ENCODE peak calls at places on chromosomes 6 and 20, in eight cellular contexts. One of them, this sample, is unnamed.

GRCh38 chr20:62723351-62723750 is 14.7 kb downstream of the NTSR1 start:
- DNase-seq in transverse colon: peak; percentile 59
- DNase-seq in endothelial cell of umbilical vein: peak; percentile 50
- DNase-seq in fibroblast of lung: peak; percentile 72
- DNase-seq in left ventricle myocardium inferior: peak; percentile 14
- DNase-seq in mammary epithelial cell: no peak
- DNase-seq in hepatocyte: no peak
- DNase-seq in uterus: no peak
- DNase-seq in this sample: no peak

GRCh38 chr20:56722042-56722441 is 92.9 kb downstream of the TFAP2C start:
- DNase-seq in transverse colon: peak; percentile 30
- DNase-seq in endothelial cell of umbilical vein: no peak
- DNase-seq in fibroblast of lung: peak; percentile 10
- DNase-seq in left ventricle myocardium inferior: no peak
- DNase-seq in mammary epithelial cell: no peak
- DNase-seq in hepatocyte: no peak
- DNase-seq in uterus: no peak
- DNase-seq in this sample: no peak

GRCh38 chr6:169689247-169689646 is 12.6 kb downstream of the WDR27 start:
- DNase-seq in transverse colon: no peak
- DNase-seq in endothelial cell of umbilical vein: no peak
- DNase-seq in fibroblast of lung: peak; percentile 95
- DNase-seq in left ventricle myocardium inferior: no peak
- DNase-seq in mammary epithelial cell: peak; percentile 93
- DNase-seq in hepatocyte: no peak
- DNase-seq in uterus: no peak
- DNase-seq in this sample: no peak

GRCh38 chr6:43492673-43493072 is 15.3 kb downstream of the TJAP1 start:
- DNase-seq in transverse colon: no peak
- DNase-seq in endothelial cell of umbilical vein: no peak
- DNase-seq in fibroblast of lung: peak; percentile 62
- DNase-seq in left ventricle myocardium inferior: no peak
- DNase-seq in mammary epithelial cell: no peak
- DNase-seq in hepatocyte: no peak
- DNase-seq in uterus: no peak
- DNase-seq in this sample: no peak

GRCh38 chr20:41163821-41164220 is 26.5 kb downstream of the PLCG1 start:
- DNase-seq in transverse colon: no peak
- DNase-seq in endothelial cell of umbilical vein: no peak
- DNase-seq in fibroblast of lung: no peak
- DNase-seq in left ventricle myocardium inferior: no peak
- DNase-seq in mammary epithelial cell: no peak
- DNase-seq in hepatocyte: no peak
- DNase-seq in uterus: no peak
- DNase-seq in this sample: no peak

GRCh38 chr20:57507477-57507876 is 17.5 kb downstream of the CTCFL start:
- DNase-seq in transverse colon: no peak
- DNase-seq in endothelial cell of umbilical vein: no peak
- DNase-seq in fibroblast of lung: peak; percentile 51
- DNase-seq in left ventricle myocardium inferior: no peak
- DNase-seq in mammary epithelial cell: no peak
- DNase-seq in hepatocyte: no peak
- DNase-seq in uterus: no peak
- DNase-seq in this sample: no peak

GRCh38 chr20:36275441-36276189 is 30.5 kb upstream of the DLGAP4 start:
- DNase-seq in transverse colon: no peak
- DNase-seq in endothelial cell of umbilical vein: no peak
- DNase-seq in fibroblast of lung: no peak
- DNase-seq in left ventricle myocardium inferior: no peak
- DNase-seq in mammary epithelial cell: no peak
- DNase-seq in hepatocyte: no peak
- DNase-seq in uterus: no peak
- DNase-seq in this sample: peak; percentile 40

GRCh38 chr6:139472341-139473038 is 98.0 kb upstream of the CITED2 start:
- DNase-seq in transverse colon: no peak
- DNase-seq in endothelial cell of umbilical vein: no peak
- DNase-seq in fibroblast of lung: peak; percentile 63
- DNase-seq in left ventricle myocardium inferior: no peak
- DNase-seq in mammary epithelial cell: no peak
- DNase-seq in hepatocyte: no peak
- DNase-seq in uterus: no peak
- DNase-seq in this sample: no peak

GRCh38 chr20:17107127-17107526 is 119.7 kb upstream of the PCSK2 start:
- DNase-seq in transverse colon: no peak
- DNase-seq in endothelial cell of umbilical vein: no peak
- DNase-seq in fibroblast of lung: no peak
- DNase-seq in left ventricle myocardium inferior: no peak
- DNase-seq in mammary epithelial cell: no peak
- DNase-seq in hepatocyte: no peak
- DNase-seq in uterus: no peak
- DNase-seq in this sample: no peak

GRCh38 chr6:170208651-170209353 is 82.1 kb downstream of the DLL1 start:
- DNase-seq in transverse colon: no peak
- DNase-seq in endothelial cell of umbilical vein: no peak
- DNase-seq in fibroblast of lung: no peak
- DNase-seq in left ventricle myocardium inferior: no peak
- DNase-seq in mammary epithelial cell: no peak
- DNase-seq in hepatocyte: no peak
- DNase-seq in uterus: no peak
- DNase-seq in this sample: peak; percentile 46

GRCh38 chr6:5766260-5766659 is 240.5 kb downstream of the NRN1 start:
- DNase-seq in transverse colon: no peak
- DNase-seq in endothelial cell of umbilical vein: no peak
- DNase-seq in fibroblast of lung: no peak
- DNase-seq in left ventricle myocardium inferior: no peak
- DNase-seq in mammary epithelial cell: no peak
- DNase-seq in hepatocyte: no peak
- DNase-seq in uterus: no peak
- DNase-seq in this sample: no peak

GRCh38 chr6:124200661-124201060 is 397.0 kb downstream of the NKAIN2 start:
- DNase-seq in transverse colon: no peak
- DNase-seq in endothelial cell of umbilical vein: no peak
- DNase-seq in fibroblast of lung: no peak
- DNase-seq in left ventricle myocardium inferior: no peak
- DNase-seq in mammary epithelial cell: no peak
- DNase-seq in hepatocyte: no peak
- DNase-seq in uterus: no peak
- DNase-seq in this sample: no peak

GRCh38 chr20:5657190-5657872 is 92.9 kb upstream of the SHLD1 start:
- DNase-seq in transverse colon: peak; percentile 25
- DNase-seq in endothelial cell of umbilical vein: peak; percentile 91
- DNase-seq in fibroblast of lung: peak; percentile 99
- DNase-seq in left ventricle myocardium inferior: peak; percentile 20
- DNase-seq in mammary epithelial cell: peak; percentile 98
- DNase-seq in hepatocyte: peak; percentile 65
- DNase-seq in uterus: peak; percentile 49
- DNase-seq in this sample: no peak

GRCh38 chr6:19759117-19759880 is 77.9 kb upstream of the ID4 start:
- DNase-seq in transverse colon: no peak
- DNase-seq in endothelial cell of umbilical vein: no peak
- DNase-seq in fibroblast of lung: peak; percentile 92
- DNase-seq in left ventricle myocardium inferior: no peak
- DNase-seq in mammary epithelial cell: peak; percentile 85
- DNase-seq in hepatocyte: no peak
- DNase-seq in uterus: no peak
- DNase-seq in this sample: no peak

GRCh38 chr6:181049-181654 is 111.1 kb upstream of the DUSP22 start:
- DNase-seq in transverse colon: no peak
- DNase-seq in endothelial cell of umbilical vein: no peak
- DNase-seq in fibroblast of lung: no peak
- DNase-seq in left ventricle myocardium inferior: no peak
- DNase-seq in mammary epithelial cell: no peak
- DNase-seq in hepatocyte: no peak
- DNase-seq in uterus: no peak
- DNase-seq in this sample: no peak

GRCh38 chr6:179340-179950 is 112.8 kb upstream of the DUSP22 start:
- DNase-seq in transverse colon: no peak
- DNase-seq in endothelial cell of umbilical vein: no peak
- DNase-seq in fibroblast of lung: no peak
- DNase-seq in left ventricle myocardium inferior: no peak
- DNase-seq in mammary epithelial cell: no peak
- DNase-seq in hepatocyte: no peak
- DNase-seq in uterus: no peak
- DNase-seq in this sample: no peak

GRCh38 chr6:183668-184067 is 108.6 kb upstream of the DUSP22 start:
- DNase-seq in transverse colon: no peak
- DNase-seq in endothelial cell of umbilical vein: no peak
- DNase-seq in fibroblast of lung: no peak
- DNase-seq in left ventricle myocardium inferior: no peak
- DNase-seq in mammary epithelial cell: no peak
- DNase-seq in hepatocyte: no peak
- DNase-seq in uterus: no peak
- DNase-seq in this sample: no peak

GRCh38 chr6:178119-178518 is 114.2 kb upstream of the DUSP22 start:
- DNase-seq in transverse colon: no peak
- DNase-seq in endothelial cell of umbilical vein: no peak
- DNase-seq in fibroblast of lung: no peak
- DNase-seq in left ventricle myocardium inferior: no peak
- DNase-seq in mammary epithelial cell: no peak
- DNase-seq in hepatocyte: no peak
- DNase-seq in uterus: no peak
- DNase-seq in this sample: no peak

DNA sequence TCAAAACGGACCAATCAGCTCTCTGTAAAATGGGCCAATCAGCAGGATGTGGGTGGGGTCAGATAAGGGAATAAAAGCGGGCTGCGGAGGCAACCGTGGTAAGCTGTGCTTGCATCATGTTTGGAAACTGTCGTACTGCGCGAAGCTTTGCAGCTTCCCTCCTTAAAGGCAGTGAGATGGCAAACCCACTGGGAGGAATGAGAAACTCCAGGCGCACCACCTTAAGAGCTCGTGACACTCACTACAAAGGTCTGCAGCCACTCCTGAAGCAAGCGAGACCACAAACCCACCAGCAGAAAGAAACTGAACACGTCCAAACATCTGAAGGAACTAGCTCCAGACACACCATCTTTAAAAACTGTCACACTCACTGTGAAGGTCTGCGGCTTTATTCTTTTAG is 112.0 kb upstream of the DUSP22 start:
- DNase-seq in transverse colon: no peak
- DNase-seq in endothelial cell of umbilical vein: no peak
- DNase-seq in fibroblast of lung: no peak
- DNase-seq in left ventricle myocardium inferior: no peak
- DNase-seq in mammary epithelial cell: no peak
- DNase-seq in hepatocyte: no peak
- DNase-seq in uterus: no peak
- DNase-seq in this sample: no peak
- H3K27me3 ChIP-seq in transverse colon: no peaks in the 10 kb centered on the region
- H3K27me3 ChIP-seq in endothelial cell of umbilical vein: no peaks in the 10 kb centered on the region
- H3K27me3 ChIP-seq in fibroblast of lung: peaks cover 3% of the 10 kb centered on the region
- H3K27me3 ChIP-seq in left ventricle myocardium inferior: peaks cover 41% of the 10 kb centered on the region
- H3K27me3 ChIP-seq in mammary epithelial cell: no peaks in the 10 kb centered on the region
- H3K27me3 ChIP-seq in hepatocyte: no peaks in the 10 kb centered on the region
- H3K27me3 ChIP-seq in uterus: no peaks in the 10 kb centered on the region
- H3K27me3 ChIP-seq in this sample: no peaks in the 10 kb centered on the region

DNA sequence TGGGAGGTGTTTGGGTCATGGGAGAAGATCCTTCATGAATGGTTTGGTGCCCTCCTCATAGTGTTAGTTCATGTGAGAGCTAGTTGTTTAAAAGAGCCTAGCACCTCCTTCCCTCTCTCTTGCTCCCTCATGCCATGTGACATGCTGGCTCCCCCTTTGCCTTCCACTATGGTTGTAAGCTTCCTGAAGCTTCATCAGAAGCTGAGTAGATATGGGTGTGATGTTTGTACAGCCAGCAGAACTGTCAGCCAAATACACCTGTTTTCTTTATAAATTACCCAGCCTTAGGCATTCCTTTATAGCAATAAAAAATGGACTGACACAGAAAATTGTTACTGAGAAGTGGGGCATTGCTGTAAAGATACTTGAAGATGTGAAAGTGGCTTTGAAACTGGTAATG is 731.1 kb upstream of the FLRT3 start:
- DNase-seq in transverse colon: no peak
- DNase-seq in endothelial cell of umbilical vein: no peak
- DNase-seq in fibroblast of lung: no peak
- DNase-seq in left ventricle myocardium inferior: no peak
- DNase-seq in mammary epithelial cell: no peak
- DNase-seq in hepatocyte: no peak
- DNase-seq in uterus: no peak
- DNase-seq in this sample: no peak
- H3K4me3 ChIP-seq in transverse colon: no peak overlapping the region
- H3K4me3 ChIP-seq in endothelial cell of umbilical vein: no peak overlapping the region
- H3K4me3 ChIP-seq in fibroblast of lung: no peak overlapping the region
- H3K4me3 ChIP-seq in left ventricle myocardium inferior: no peak overlapping the region
- H3K4me3 ChIP-seq in mammary epithelial cell: no peak overlapping the region
- H3K4me3 ChIP-seq in hepatocyte: no peak overlapping the region
- H3K4me3 ChIP-seq in uterus: no peak overlapping the region
- H3K4me3 ChIP-seq in this sample: no peak overlapping the region

DNA sequence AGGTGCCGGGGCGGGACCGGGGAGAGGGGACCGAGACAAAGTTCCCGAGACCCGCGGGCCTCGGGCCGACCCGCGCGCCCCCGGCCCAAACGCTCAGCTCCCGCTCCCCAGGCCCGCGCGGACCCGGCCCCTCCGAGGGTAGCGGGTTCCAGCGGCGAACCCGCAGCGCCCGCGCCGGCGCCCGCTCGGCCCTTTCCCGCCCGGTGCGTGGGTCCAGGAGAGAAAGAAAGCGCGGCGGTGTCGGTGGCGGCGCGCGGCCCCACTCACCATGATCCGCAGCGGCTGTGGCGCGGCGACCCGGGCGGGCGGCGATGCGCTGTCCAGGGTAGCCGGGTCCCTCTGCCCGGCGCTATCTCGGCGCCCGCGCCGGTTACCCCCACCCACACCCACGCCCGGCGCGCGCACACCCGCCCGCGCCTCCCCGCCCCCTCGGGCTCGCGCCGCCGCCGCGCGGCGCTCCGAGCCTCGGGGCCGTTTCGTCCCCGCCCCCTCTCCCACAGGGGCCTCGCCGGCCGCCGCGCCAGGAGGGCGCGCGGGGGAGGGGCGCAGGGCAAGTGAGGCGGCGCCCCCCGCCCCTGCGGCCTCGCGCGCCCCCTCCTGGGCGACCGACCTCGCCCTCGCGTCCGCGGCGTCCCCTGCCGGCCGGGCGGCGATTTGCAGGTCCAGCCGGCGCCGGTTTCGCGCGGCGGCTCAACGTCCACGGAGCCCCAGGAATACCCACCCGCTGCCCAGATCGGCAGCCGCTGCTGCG is at the start of gene ELOVL2:
- DNase-seq in transverse colon: no peak
- DNase-seq in endothelial cell of umbilical vein: peak; percentile 14
- DNase-seq in fibroblast of lung: peak; percentile 54
- DNase-seq in left ventricle myocardium inferior: peak; percentile 47
- DNase-seq in mammary epithelial cell: no peak
- DNase-seq in hepatocyte: peak; percentile 88
- DNase-seq in uterus: no peak
- DNase-seq in this sample: peak; percentile 66
- H3K27me3 ChIP-seq in transverse colon: peaks cover 97% of the 10 kb centered on the region
- H3K27me3 ChIP-seq in endothelial cell of umbilical vein: peaks cover 75% of the 10 kb centered on the region
- H3K27me3 ChIP-seq in fibroblast of lung: peaks cover 11% of the 10 kb centered on the region
- H3K27me3 ChIP-seq in left ventricle myocardium inferior: peaks cover 98% of the 10 kb centered on the region
- H3K27me3 ChIP-seq in mammary epithelial cell: peaks cover 31% of the 10 kb centered on the region
- H3K27me3 ChIP-seq in hepatocyte: peaks cover 25% of the 10 kb centered on the region
- H3K27me3 ChIP-seq in uterus: peaks cover 20% of the 10 kb centered on the region
- H3K27me3 ChIP-seq in this sample: peaks cover 64% of the 10 kb centered on the region

DNA sequence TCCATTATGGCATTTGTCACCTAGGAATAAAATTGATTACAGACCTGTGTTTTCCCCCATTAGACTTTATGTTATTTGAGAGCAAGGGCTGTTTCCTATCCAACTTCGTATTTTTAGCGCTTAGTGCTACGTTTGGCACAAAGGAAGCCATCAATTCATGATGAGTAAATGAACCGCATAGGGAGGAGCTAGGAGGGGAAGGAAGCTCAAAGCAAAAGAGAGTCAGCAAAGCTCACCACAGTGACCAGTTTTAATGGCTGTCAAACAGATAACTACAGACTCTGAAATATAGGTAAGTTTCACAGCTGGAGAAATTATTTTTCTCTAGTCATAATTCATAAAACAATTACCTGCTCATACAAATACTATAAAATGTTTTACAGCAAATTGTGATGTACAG is 6.9 kb upstream of the SAMD3 start:
- DNase-seq in transverse colon: no peak
- DNase-seq in endothelial cell of umbilical vein: no peak
- DNase-seq in fibroblast of lung: no peak
- DNase-seq in left ventricle myocardium inferior: no peak
- DNase-seq in mammary epithelial cell: no peak
- DNase-seq in hepatocyte: no peak
- DNase-seq in uterus: no peak
- DNase-seq in this sample: no peak
- H3K4me3 ChIP-seq in transverse colon: no peak overlapping the region
- H3K4me3 ChIP-seq in endothelial cell of umbilical vein: no peak overlapping the region
- H3K4me3 ChIP-seq in fibroblast of lung: no peak overlapping the region
- H3K4me3 ChIP-seq in left ventricle myocardium inferior: no peak overlapping the region
- H3K4me3 ChIP-seq in mammary epithelial cell: no peak overlapping the region
- H3K4me3 ChIP-seq in hepatocyte: no peak overlapping the region
- H3K4me3 ChIP-seq in uterus: no peak overlapping the region
- H3K4me3 ChIP-seq in this sample: no peak overlapping the region